ENCODE peak calls at places on chromosomes 12 and 14, in seven cellular contexts. Z, M, W, B, X, T and H are unnamed samples.

GRCh38 chr14:105879503-105879866 is 353.1 kb downstream of the TMEM121 start:
- DNase-seq in W (no peak), X (no peak), B (no peak), M (no peak), T (no peak), Z (no peak), H (no peak)

GRCh38 chr12:20004951-20005350 is 363.4 kb upstream of the PDE3A start:
- DNase-seq in X (no peak), B (no peak), T (no peak), W (no peak), M (no peak), Z (no peak), H (no peak)

GRCh38 chr12:4809449-4810218 is 89.4 kb downstream of the GALNT8 start:
- DNase-seq in X (no peak), M (no peak), W (peak), B (no peak), Z (no peak), T (no peak), H (no peak)

GRCh38 chr14:75123991-75124390 is 2.9 kb downstream of the NEK9 start:
- DNase-seq in W (peak), X (no peak), M (peak), T (peak), Z (peak), B (peak), H (peak)

GRCh38 chr14:91143862-91144261 is 30.0 kb downstream of the DGLUCY start:
- DNase-seq in T (no peak), X (no peak), Z (no peak), W (no peak), M (no peak), B (peak), H (no peak)

GRCh38 chr12:127944211-127944899 is 322.6 kb upstream of the TMEM132C start:
- DNase-seq in B (no peak), T (no peak), W (no peak), Z (no peak), X (no peak), M (no peak), H (no peak)

GRCh38 chr12:119829439-119829838 is 47.7 kb downstream of the CIT start:
- DNase-seq in W (no peak), B (no peak), M (no peak), Z (no peak), T (no peak), X (no peak), H (no peak)

GRCh38 chr12:21296751-21297406 is 37.8 kb downstream of the SLCO1A2 start:
- DNase-seq in T (peak), Z (peak), X (no peak), B (peak), M (peak), W (peak), H (peak)

GRCh38 chr14:63964063-63964462 is 111.3 kb downstream of the SYNE2 start:
- DNase-seq in Z (no peak), W (no peak), M (no peak), B (no peak), T (no peak), X (no peak), H (no peak)

GRCh38 chr12:132695431-132695830 is 8.0 kb downstream of the PXMP2 start:
- DNase-seq in X (no peak), B (no peak), T (no peak), W (no peak), Z (no peak), M (no peak), H (no peak)

GRCh38 chr12:21509768-21510167 is 8.2 kb downstream of the GOLT1B start:
- DNase-seq in Z (no peak), W (no peak), M (no peak), T (no peak), B (no peak), X (no peak), H (no peak)

GRCh38 chr12:96015672-96016071 is 19.5 kb upstream of the HAL start:
- DNase-seq in T (peak), W (no peak), X (no peak), B (peak), M (peak), Z (peak), H (peak)

GRCh38 chr14:22699801-22700564 is 55.8 kb upstream of the OR6J1 start:
- DNase-seq in W (no peak), M (no peak), T (no peak), Z (no peak), B (peak), X (no peak), H (peak)

GRCh38 chr14:99809376-99809775 is 16.2 kb downstream of the EML1 start:
- DNase-seq in T (peak), X (peak), W (peak), Z (no peak), M (no peak), B (peak), H (no peak)

GRCh38 chr14:91835920-91836843 is 31.2 kb downstream of the TC2N start:
- DNase-seq in W (peak), Z (no peak), X (no peak), M (no peak), T (no peak), B (peak), H (peak)

GRCh38 chr12:124923906-124924734 is 9.7 kb upstream of the UBC start:
- DNase-seq in W (no peak), T (peak), X (no peak), Z (no peak), M (peak), B (peak), H (no peak)

GRCh38 chr12:14310866-14311265 is 54.6 kb upstream of the ATF7IP start:
- DNase-seq in T (no peak), Z (no peak), W (no peak), X (no peak), M (no peak), B (no peak), H (no peak)

GRCh38 chr12:48185181-48185919 is 1.9 kb downstream of the CCDC184 start:
- DNase-seq in B (no peak), Z (no peak), X (peak), W (peak), M (no peak), T (no peak), H (peak)

GRCh38 chr14:21711360-21711961 is 37.8 kb upstream of the OR4E1 start:
- DNase-seq in B (peak), X (no peak), T (peak), W (peak), Z (peak), M (peak), H (peak)

GRCh38 chr12:1281683-1282366 is 290.8 kb downstream of the ERC1 start:
- DNase-seq in B (peak), M (peak), W (no peak), Z (peak), X (no peak), T (peak), H (no peak)

GRCh38 chr14:93045211-93045674 is 70.5 kb downstream of the ITPK1 start:
- DNase-seq in Z (no peak), B (no peak), W (no peak), M (no peak), X (no peak), T (no peak), H (no peak)

GRCh38 chr14:101126376-101127130 is 223.0 kb upstream of the RTL1 start:
- DNase-seq in X (no peak), B (no peak), M (no peak), W (no peak), Z (no peak), T (no peak), H (no peak)

GRCh38 chr14:61456720-61457119 is 135.3 kb downstream of the PRKCH start:
- DNase-seq in T (peak), B (peak), X (peak), Z (peak), M (peak), W (peak), H (peak)

GRCh38 chr12:132986001-132986884 is at the start of gene ZNF26:
- DNase-seq in M (peak), W (peak), Z (peak), B (peak), X (peak), T (peak), H (peak)

GRCh38 chr12:117098361-117099217 is 627 bp downstream of the TESC start:
- DNase-seq in B (no peak), W (no peak), Z (no peak), M (no peak), T (no peak), X (no peak), H (no peak)

GRCh38 chr14:54275997-54276396 is 120.8 kb upstream of the CDKN3 start:
- DNase-seq in Z (no peak), T (peak), B (no peak), X (no peak), M (no peak), W (no peak), H (no peak)

GRCh38 chr12:54587315-54587821 is 1.1 kb downstream of the PPP1R1A start:
- DNase-seq in B (no peak), M (no peak), W (peak), Z (no peak), X (peak), T (no peak), H (no peak)

GRCh38 chr12:42679402-42679801 is 89.9 kb upstream of the PRICKLE1 start:
- DNase-seq in Z (no peak), W (peak), T (peak), X (no peak), M (peak), B (peak), H (no peak)

GRCh38 chr12:104470521-104470920 is 13.8 kb downstream of the CHST11 start:
- DNase-seq in Z (no peak), T (no peak), M (no peak), B (no peak), X (no peak), W (no peak), H (no peak)

GRCh38 chr12:108338915-108339657 is at the start of gene CMKLR1:
- DNase-seq in B (no peak), T (no peak), Z (no peak), M (no peak), X (no peak), W (peak), H (no peak)

GRCh38 chr14:76380991-76381390 is 5.1 kb downstream of the ESRRB start:
- DNase-seq in W (no peak), T (no peak), B (no peak), Z (no peak), X (no peak), M (no peak), H (no peak)

GRCh38 chr12:45232771-45233372 is 17.0 kb downstream of the ANO6 start:
- DNase-seq in M (peak), X (no peak), T (peak), W (peak), B (peak), Z (peak), H (no peak)

GRCh38 chr14:104795781-104796681 is 483 bp upstream of the AKT1 start:
- DNase-seq in M (no peak), T (no peak), W (peak), X (no peak), Z (no peak), B (peak), H (peak)

GRCh38 chr12:67271976-67272375 is 2.8 kb downstream of the CAND1 start:
- DNase-seq in B (peak), M (no peak), T (peak), W (no peak), X (no peak), Z (peak), H (no peak)
- H3K4me3 ChIP-seq in B (no peak), M (no peak), T (no peak), W (peak), X (peak), Z (no peak), H (peak)

DNA sequence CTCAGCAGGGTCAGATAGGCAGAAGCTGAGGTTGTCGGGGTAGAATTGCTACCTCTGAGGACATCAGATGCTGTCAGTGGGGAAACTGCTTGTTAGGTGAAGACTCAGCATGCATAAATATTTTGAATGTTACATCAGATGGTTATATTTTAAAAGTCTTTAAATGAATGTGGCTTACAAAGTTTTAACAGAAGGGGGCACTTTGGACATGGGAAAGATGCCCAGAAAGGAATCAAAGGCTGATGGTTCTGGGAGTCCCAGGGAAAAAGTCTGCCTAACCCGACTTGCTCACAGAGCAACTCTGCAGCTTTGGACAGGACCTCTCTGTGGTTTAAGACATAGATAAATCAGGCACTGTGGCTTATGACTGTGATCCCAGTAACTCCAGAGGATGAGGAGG is 474.8 kb downstream of the ATP23 start:
- DNase-seq in Z (no peak), T (peak), B (peak), W (peak), M (peak), X (no peak), H (peak)
- TF ChIP-seq CTCF in Z (peak), T (peak), B (peak), W (peak), M (peak), X (no peak), H (peak)

GRCh38 chr14:20632448-20632830 is 9.1 kb downstream of the OR6S1 start:
- DNase-seq in Z (no peak), X (no peak), B (no peak), M (no peak), T (no peak), W (no peak), H (no peak)
- H3K4me3 ChIP-seq in Z (peak), X (peak), B (peak), M (peak), T (peak), W (peak), H (peak)

DNA sequence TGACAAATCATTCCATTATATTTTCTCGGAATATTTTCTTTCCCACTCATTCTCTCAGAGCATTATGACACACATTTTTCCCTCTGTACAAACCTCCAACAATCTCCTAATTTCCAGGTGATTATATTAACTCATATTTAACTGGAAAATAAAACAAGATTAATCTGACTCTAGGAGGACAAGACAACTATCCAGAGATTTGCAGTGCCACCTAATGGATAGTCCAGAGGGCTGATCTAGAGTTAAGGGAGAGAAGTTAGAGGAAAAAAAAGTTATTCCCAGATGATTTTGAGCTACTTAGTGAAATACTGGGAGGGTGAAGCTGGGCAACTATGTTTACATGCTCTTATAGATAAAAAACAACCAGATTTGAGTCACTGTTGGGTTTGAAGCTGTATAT is 161.7 kb downstream of the ALX1 start:
- DNase-seq in T (peak), W (peak), M (peak), Z (peak), X (no peak), B (peak), H (peak)
- TF ChIP-seq CTCF in T (peak), W (peak), M (peak), Z (peak), X (no peak), B (peak), H (peak)